ENCODE peak calls at places on chromosomes 11 and 22, in five cellular contexts. K is effector memory CD4-positive, alpha-beta T cell; Y is CD8-positive, alpha-beta T cell; I is CD8-positive, alpha-beta memory T cell; P is psoas muscle. C is an unnamed sample.

GRCh38 chr11:43735115-43735514 is 54.6 kb downstream of the HSD17B12 start:
- DNase-seq in I (no peak), Y (no peak), K (no peak), P (no peak), C (no peak)

GRCh38 chr22:30877662-30878515 is 90.7 kb downstream of the MORC2 start:
- DNase-seq in P (no peak), I (no peak), Y (no peak), K (no peak), C (no peak)

GRCh38 chr22:46789992-46790391 is 27.5 kb downstream of the TBC1D22A start:
- DNase-seq in K (no peak), I (no peak), Y (no peak), P (no peak), C (no peak)

GRCh38 chr22:39244496-39245129 is at the start of gene PDGFB:
- DNase-seq in P (no peak), I (peak; percentile 20), K (no peak), Y (no peak), C (no peak)

GRCh38 chr11:62552931-62553838 is 6.6 kb upstream of the AHNAK start:
- DNase-seq in P (peak; percentile 88), I (peak; percentile 64), K (peak; percentile 65), Y (no peak), C (peak; percentile 46)

GRCh38 chr11:12801976-12802375 is 127.8 kb downstream of the TEAD1 start:
- DNase-seq in K (no peak), Y (no peak), I (no peak), P (no peak), C (no peak)

GRCh38 chr11:76665921-76666351 is 4.6 kb downstream of the LRRC32 start:
- DNase-seq in P (no peak), Y (no peak), I (no peak), K (no peak), C (no peak)

GRCh38 chr22:30705710-30706651 is 11.3 kb downstream of the OSBP2 start:
- DNase-seq in I (peak; percentile 22), P (peak; percentile 18), Y (no peak), K (no peak), C (no peak)

GRCh38 chr11:72629266-72629665 is 45.0 kb downstream of the PDE2A start:
- DNase-seq in K (no peak), Y (no peak), P (peak; percentile 43), I (no peak), C (no peak)

GRCh38 chr11:72257551-72257950 is 13.6 kb upstream of the PHOX2A start:
- DNase-seq in Y (no peak), P (no peak), K (no peak), I (no peak), C (no peak)

GRCh38 chr22:20142711-20143621 is 7.9 kb downstream of the CCDC188 start:
- DNase-seq in I (no peak), P (no peak), K (no peak), Y (no peak), C (no peak)

GRCh38 chr22:32448980-32449379 is 15.3 kb downstream of the BPIFC start:
- DNase-seq in K (no peak), I (no peak), Y (no peak), P (no peak), C (no peak)

GRCh38 chr22:19497245-19497644 is 17.5 kb downstream of the CDC45 start:
- DNase-seq in Y (no peak), K (no peak), P (no peak), I (no peak), C (no peak)

GRCh38 chr11:121722431-121723256 is 269.9 kb upstream of the SORL1-AS1 start:
- DNase-seq in K (no peak), P (peak; percentile 68), I (no peak), Y (no peak), C (no peak)

GRCh38 chr11:46808804-46809431 is 37.2 kb downstream of the CKAP5 start:
- DNase-seq in Y (no peak), I (no peak), P (no peak), K (no peak), C (no peak)

GRCh38 chr11:92843455-92843854 is 126.0 kb upstream of the MTNR1B start:
- DNase-seq in P (no peak), K (no peak), Y (no peak), I (no peak), C (no peak)

GRCh38 chr22:24482586-24482985 is 12.5 kb upstream of the UPB1 start:
- DNase-seq in I (no peak), Y (no peak), P (no peak), K (no peak), C (no peak)

GRCh38 chr22:25564320-25564978 is at the start of gene GRK3:
- DNase-seq in K (no peak), P (peak; percentile 74), Y (peak; percentile 7), I (peak; percentile 36), C (peak; percentile 7)

GRCh38 chr22:19875061-19875530 is 20.4 kb upstream of the GNB1L start:
- DNase-seq in K (no peak), Y (no peak), P (peak; percentile 7), I (no peak), C (no peak)

GRCh38 chr11:67586568-67587250 is 3.1 kb downstream of the GSTP1 start:
- DNase-seq in P (no peak), K (no peak), Y (no peak), I (no peak), C (no peak)

GRCh38 chr22:46853191-46853590 is 90.7 kb downstream of the TBC1D22A start:
- DNase-seq in P (no peak), Y (no peak), K (no peak), I (no peak), C (no peak)

GRCh38 chr11:46238967-46239800 is 38.3 kb upstream of the CREB3L1 start:
- DNase-seq in K (peak; percentile 60), P (peak; percentile 86), I (peak; percentile 74), Y (peak; percentile 58), C (peak; percentile 72)

GRCh38 chr22:39173050-39173706 is 20.7 kb upstream of the CBX7 start:
- DNase-seq in I (no peak), K (no peak), Y (no peak), P (no peak), C (no peak)

GRCh38 chr11:114278342-114279065 is 17.7 kb upstream of the NNMT start:
- DNase-seq in P (no peak), K (no peak), Y (no peak), I (no peak), C (no peak)

GRCh38 chr11:76206327-76207081 is at the start of gene WNT11:
- DNase-seq in I (peak; percentile 21), Y (no peak), P (peak; percentile 70), K (no peak), C (peak; percentile 42)

GRCh38 chr22:35915477-35916013 is 113.1 kb downstream of the RBFOX2 start:
- DNase-seq in K (no peak), P (no peak), I (no peak), Y (no peak), C (no peak)

GRCh38 chr22:42308887-42309468 is 38.5 kb upstream of the TCF20 start:
- DNase-seq in I (no peak), Y (no peak), K (no peak), P (no peak), C (no peak)

GRCh38 chr22:45072322-45072903 is 62.6 kb upstream of the PHF21B start:
- DNase-seq in Y (no peak), K (no peak), I (no peak), P (no peak), C (no peak)

GRCh38 chr11:69840371-69841169 is 21.4 kb upstream of the FGF3 start:
- DNase-seq in Y (no peak), K (no peak), P (no peak), I (no peak), C (no peak)

GRCh38 chr22:49181942-49182341 is 645.7 kb downstream of the BRD1 start:
- DNase-seq in Y (no peak), I (no peak), P (no peak), K (no peak), C (no peak)
- H3K9me3 ChIP-seq in Y (no peaks in the 10 kb centered on the region), I (no peaks in the 10 kb centered on the region), P (no peaks in the 10 kb centered on the region), K (no peaks in the 10 kb centered on the region), C (no peaks in the 10 kb centered on the region)

DNA sequence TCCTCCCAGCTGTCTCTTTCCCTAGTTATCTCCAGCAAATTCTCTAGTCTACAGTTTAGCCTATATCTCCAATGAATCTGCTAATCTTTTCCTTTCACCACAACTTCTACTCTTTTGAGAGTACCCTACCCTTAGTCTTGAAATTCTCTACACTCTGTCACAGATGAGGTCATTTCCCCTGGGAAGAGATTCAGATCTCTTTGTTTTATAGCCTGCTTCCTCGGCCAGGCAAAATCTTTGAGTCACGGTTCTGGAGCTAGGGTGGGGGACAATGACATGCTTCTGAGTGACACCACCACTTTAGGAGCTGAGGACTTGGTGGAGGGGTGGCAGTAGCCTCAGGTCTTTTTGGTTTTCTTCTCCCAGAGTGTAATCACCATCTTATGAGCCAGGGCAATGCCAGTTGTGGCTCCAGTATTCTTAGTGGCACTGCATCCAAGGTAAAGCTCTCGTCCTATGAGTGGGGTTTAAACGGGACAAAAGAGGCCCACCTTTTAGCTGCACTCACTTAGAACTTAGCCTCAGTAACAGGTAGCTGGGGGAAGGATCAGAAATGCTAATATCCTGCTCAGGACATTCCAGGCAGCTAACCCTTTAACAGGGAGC is 98.5 kb upstream of the RRM1 start:
- DNase-seq in K (no peak), Y (no peak), P (no peak), I (no peak), C (no peak)
- H3K9me3 ChIP-seq in K (no peaks in the 10 kb centered on the region), Y (no peaks in the 10 kb centered on the region), P (peaks cover 8% of the 10 kb centered on the region), I (no peaks in the 10 kb centered on the region), C (peaks cover 6% of the 10 kb centered on the region)

DNA sequence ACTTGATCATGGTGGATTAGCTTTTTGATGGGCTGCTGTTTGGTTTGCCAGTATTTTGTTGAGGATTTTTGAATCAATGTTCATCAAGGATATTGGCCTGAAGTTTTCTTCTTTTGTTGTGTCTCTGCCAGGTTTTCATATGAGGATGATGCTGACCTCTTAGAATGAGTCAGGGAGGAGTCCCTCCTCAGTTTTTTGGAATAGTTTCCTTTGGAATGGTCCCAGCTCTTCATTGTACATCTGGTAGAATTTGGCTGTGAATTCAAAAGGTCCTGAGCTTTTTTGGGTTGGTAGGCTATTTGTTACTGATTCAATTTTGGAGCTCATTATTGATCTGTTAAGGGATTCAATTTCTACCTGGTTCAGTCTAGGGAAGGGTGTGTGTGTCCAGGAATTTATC is 78.1 kb downstream of the CTSC start:
- DNase-seq in P (no peak), I (no peak), K (no peak), Y (no peak), C (no peak)
- H3K9me3 ChIP-seq in P (peaks cover 28% of the 10 kb centered on the region), I (no peaks in the 10 kb centered on the region), K (no peaks in the 10 kb centered on the region), Y (no peaks in the 10 kb centered on the region), C (peaks cover 9% of the 10 kb centered on the region)

GRCh38 chr22:49534386-49534785 is 293.3 kb downstream of the BRD1 start:
- DNase-seq in K (no peak), Y (no peak), P (no peak), I (no peak), C (no peak)

GRCh38 chr22:49536571-49537131 is 291.0 kb downstream of the BRD1 start:
- DNase-seq in P (no peak), Y (no peak), I (no peak), K (no peak), C (no peak)

GRCh38 chr22:49535527-49536125 is 292.0 kb downstream of the BRD1 start:
- DNase-seq in K (no peak), I (no peak), P (no peak), Y (no peak), C (no peak)

GRCh38 chr22:49533886-49534285 is 293.8 kb downstream of the BRD1 start:
- DNase-seq in Y (no peak), I (no peak), K (no peak), P (no peak), C (no peak)

DNA sequence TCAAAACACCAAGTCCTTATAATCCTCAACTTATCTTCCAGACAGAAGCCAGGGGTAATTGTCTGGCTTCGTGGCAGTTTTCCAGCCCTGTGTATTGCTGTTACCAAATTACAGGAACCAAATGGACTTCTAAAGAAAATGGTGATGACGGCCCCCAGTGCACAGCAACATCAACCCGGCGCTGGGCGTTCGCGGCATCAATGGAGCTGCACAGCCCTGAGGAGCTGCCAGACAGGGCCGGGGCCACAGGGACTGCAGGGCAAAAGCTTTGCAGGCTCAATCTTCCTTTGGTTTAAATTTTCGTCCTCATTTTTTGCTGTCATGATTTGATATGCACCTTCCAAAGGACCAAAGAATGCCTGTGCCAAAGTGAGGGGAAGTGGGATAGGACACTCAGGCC is 292.5 kb downstream of the BRD1 start:
- DNase-seq in I (no peak), K (no peak), P (no peak), Y (no peak), C (no peak)
- H3K9me3 ChIP-seq in I (no peaks in the 10 kb centered on the region), K (no peaks in the 10 kb centered on the region), P (no peaks in the 10 kb centered on the region), Y (no peaks in the 10 kb centered on the region), C (no peaks in the 10 kb centered on the region)